ENCODE peak calls at places on chromosome 22, in eight cellular contexts. One of them, this sample, is unnamed.

GRCh38 chr22:17132112-17132511 is 11.0 kb upstream of the TMEM121B start:
- DNase-seq in neural progenitor cell: no peak
- DNase-seq in AG04450: no peak
- DNase-seq in right lobe of liver: no peak
- DNase-seq in brain microvascular endothelial cell: no peak
- DNase-seq in pancreas: no peak
- DNase-seq in psoas muscle: no peak
- DNase-seq in esophagus muscularis mucosa: no peak
- DNase-seq in this sample: no peak

GRCh38 chr22:40636380-40637180 is at the start of gene MRTFA:
- DNase-seq in neural progenitor cell: peak; percentile 100
- DNase-seq in right lobe of liver: peak; percentile 100
- DNase-seq in AG04450: peak; percentile 99
- DNase-seq in pancreas: peak; percentile 100
- DNase-seq in esophagus muscularis mucosa: peak; percentile 100
- DNase-seq in brain microvascular endothelial cell: peak; percentile 100
- DNase-seq in psoas muscle: peak; percentile 100
- DNase-seq in this sample: peak; percentile 100

GRCh38 chr22:31248138-31248745 is 36.1 kb downstream of the LIMK2 start:
- DNase-seq in neural progenitor cell: peak; percentile 92
- DNase-seq in esophagus muscularis mucosa: peak; percentile 93
- DNase-seq in psoas muscle: peak; percentile 77
- DNase-seq in brain microvascular endothelial cell: peak; percentile 94
- DNase-seq in pancreas: peak; percentile 69
- DNase-seq in AG04450: peak; percentile 80
- DNase-seq in right lobe of liver: no peak
- DNase-seq in this sample: peak; percentile 87

GRCh38 chr22:17734197-17734596 is 40.1 kb downstream of the BID start:
- DNase-seq in AG04450: no peak
- DNase-seq in esophagus muscularis mucosa: no peak
- DNase-seq in psoas muscle: no peak
- DNase-seq in neural progenitor cell: no peak
- DNase-seq in pancreas: no peak
- DNase-seq in brain microvascular endothelial cell: peak; percentile 64
- DNase-seq in right lobe of liver: no peak
- DNase-seq in this sample: peak; percentile 5

GRCh38 chr22:43269325-43270040 is 73.7 kb downstream of the SCUBE1 start:
- DNase-seq in pancreas: no peak
- DNase-seq in brain microvascular endothelial cell: no peak
- DNase-seq in right lobe of liver: no peak
- DNase-seq in psoas muscle: no peak
- DNase-seq in esophagus muscularis mucosa: no peak
- DNase-seq in neural progenitor cell: peak; percentile 48
- DNase-seq in AG04450: no peak
- DNase-seq in this sample: no peak

GRCh38 chr22:38756631-38757463 is 1.0 kb upstream of the SUN2 start:
- DNase-seq in right lobe of liver: no peak
- DNase-seq in neural progenitor cell: no peak
- DNase-seq in AG04450: no peak
- DNase-seq in pancreas: no peak
- DNase-seq in esophagus muscularis mucosa: no peak
- DNase-seq in brain microvascular endothelial cell: no peak
- DNase-seq in psoas muscle: no peak
- DNase-seq in this sample: no peak

GRCh38 chr22:42176271-42176670 is 45.7 kb upstream of the CYP2D6 start:
- DNase-seq in right lobe of liver: no peak
- DNase-seq in brain microvascular endothelial cell: no peak
- DNase-seq in psoas muscle: no peak
- DNase-seq in esophagus muscularis mucosa: no peak
- DNase-seq in neural progenitor cell: no peak
- DNase-seq in AG04450: no peak
- DNase-seq in pancreas: no peak
- DNase-seq in this sample: no peak

GRCh38 chr22:39254789-39255298 is 10.1 kb upstream of the PDGFB start:
- DNase-seq in psoas muscle: peak; percentile 59
- DNase-seq in AG04450: no peak
- DNase-seq in brain microvascular endothelial cell: peak; percentile 48
- DNase-seq in neural progenitor cell: no peak
- DNase-seq in right lobe of liver: no peak
- DNase-seq in pancreas: no peak
- DNase-seq in esophagus muscularis mucosa: no peak
- DNase-seq in this sample: no peak

GRCh38 chr22:38346506-38346905 is 29.3 kb upstream of the CSNK1E start:
- DNase-seq in psoas muscle: no peak
- DNase-seq in neural progenitor cell: no peak
- DNase-seq in AG04450: no peak
- DNase-seq in right lobe of liver: no peak
- DNase-seq in esophagus muscularis mucosa: peak; percentile 88
- DNase-seq in brain microvascular endothelial cell: no peak
- DNase-seq in pancreas: peak; percentile 6
- DNase-seq in this sample: no peak

GRCh38 chr22:49230194-49230577 is 597.5 kb downstream of the BRD1 start:
- DNase-seq in esophagus muscularis mucosa: no peak
- DNase-seq in brain microvascular endothelial cell: no peak
- DNase-seq in psoas muscle: no peak
- DNase-seq in pancreas: no peak
- DNase-seq in right lobe of liver: no peak
- DNase-seq in neural progenitor cell: peak; percentile 76
- DNase-seq in AG04450: no peak
- DNase-seq in this sample: no peak

GRCh38 chr22:19807161-19807913 is 46.8 kb downstream of the TBX1 start:
- DNase-seq in psoas muscle: no peak
- DNase-seq in neural progenitor cell: no peak
- DNase-seq in AG04450: no peak
- DNase-seq in pancreas: no peak
- DNase-seq in esophagus muscularis mucosa: no peak
- DNase-seq in right lobe of liver: no peak
- DNase-seq in brain microvascular endothelial cell: no peak
- DNase-seq in this sample: no peak

GRCh38 chr22:17606472-17606871 is 22.1 kb downstream of the ATP6V1E1 start:
- DNase-seq in psoas muscle: no peak
- DNase-seq in right lobe of liver: no peak
- DNase-seq in esophagus muscularis mucosa: no peak
- DNase-seq in neural progenitor cell: no peak
- DNase-seq in brain microvascular endothelial cell: no peak
- DNase-seq in pancreas: no peak
- DNase-seq in AG04450: peak; percentile 16
- DNase-seq in this sample: no peak

GRCh38 chr22:23833017-23833795 is 5.6 kb downstream of the DERL3 start:
- DNase-seq in brain microvascular endothelial cell: no peak
- DNase-seq in neural progenitor cell: no peak
- DNase-seq in right lobe of liver: peak; percentile 10
- DNase-seq in pancreas: no peak
- DNase-seq in psoas muscle: no peak
- DNase-seq in esophagus muscularis mucosa: no peak
- DNase-seq in AG04450: no peak
- DNase-seq in this sample: peak; percentile 61

GRCh38 chr22:23970201-23970641 is 3.5 kb downstream of the DDTL start:
- DNase-seq in right lobe of liver: no peak
- DNase-seq in pancreas: no peak
- DNase-seq in psoas muscle: no peak
- DNase-seq in esophagus muscularis mucosa: peak; percentile 62
- DNase-seq in AG04450: no peak
- DNase-seq in brain microvascular endothelial cell: no peak
- DNase-seq in neural progenitor cell: no peak
- DNase-seq in this sample: no peak

GRCh38 chr22:32396255-32396654 is 15.8 kb downstream of the RTCB start:
- DNase-seq in neural progenitor cell: no peak
- DNase-seq in pancreas: no peak
- DNase-seq in esophagus muscularis mucosa: no peak
- DNase-seq in AG04450: no peak
- DNase-seq in psoas muscle: no peak
- DNase-seq in right lobe of liver: no peak
- DNase-seq in brain microvascular endothelial cell: no peak
- DNase-seq in this sample: no peak

GRCh38 chr22:19336133-19337075 is 44.9 kb upstream of the CLTCL1 start:
- DNase-seq in neural progenitor cell: no peak
- DNase-seq in right lobe of liver: no peak
- DNase-seq in brain microvascular endothelial cell: no peak
- DNase-seq in psoas muscle: no peak
- DNase-seq in pancreas: no peak
- DNase-seq in AG04450: no peak
- DNase-seq in esophagus muscularis mucosa: no peak
- DNase-seq in this sample: no peak

GRCh38 chr22:30212363-30212995 is 34.1 kb downstream of the LIF start:
- DNase-seq in neural progenitor cell: no peak
- DNase-seq in esophagus muscularis mucosa: no peak
- DNase-seq in pancreas: peak; percentile 82
- DNase-seq in right lobe of liver: peak; percentile 89
- DNase-seq in AG04450: peak; percentile 70
- DNase-seq in psoas muscle: peak; percentile 69
- DNase-seq in brain microvascular endothelial cell: peak; percentile 94
- DNase-seq in this sample: peak; percentile 87

GRCh38 chr22:30210235-30210831 is 36.2 kb downstream of the LIF start:
- DNase-seq in neural progenitor cell: peak; percentile 29
- DNase-seq in pancreas: peak; percentile 55
- DNase-seq in psoas muscle: no peak
- DNase-seq in brain microvascular endothelial cell: peak; percentile 81
- DNase-seq in esophagus muscularis mucosa: no peak
- DNase-seq in right lobe of liver: no peak
- DNase-seq in AG04450: no peak
- DNase-seq in this sample: peak; percentile 93

GRCh38 chr22:30211124-30211820 is 35.3 kb downstream of the LIF start:
- DNase-seq in right lobe of liver: no peak
- DNase-seq in AG04450: no peak
- DNase-seq in neural progenitor cell: no peak
- DNase-seq in brain microvascular endothelial cell: no peak
- DNase-seq in esophagus muscularis mucosa: no peak
- DNase-seq in psoas muscle: no peak
- DNase-seq in pancreas: no peak
- DNase-seq in this sample: no peak

GRCh38 chr22:30214703-30215405 is 31.7 kb downstream of the LIF start:
- DNase-seq in pancreas: no peak
- DNase-seq in brain microvascular endothelial cell: no peak
- DNase-seq in right lobe of liver: no peak
- DNase-seq in neural progenitor cell: no peak
- DNase-seq in AG04450: no peak
- DNase-seq in esophagus muscularis mucosa: no peak
- DNase-seq in psoas muscle: no peak
- DNase-seq in this sample: no peak

DNA sequence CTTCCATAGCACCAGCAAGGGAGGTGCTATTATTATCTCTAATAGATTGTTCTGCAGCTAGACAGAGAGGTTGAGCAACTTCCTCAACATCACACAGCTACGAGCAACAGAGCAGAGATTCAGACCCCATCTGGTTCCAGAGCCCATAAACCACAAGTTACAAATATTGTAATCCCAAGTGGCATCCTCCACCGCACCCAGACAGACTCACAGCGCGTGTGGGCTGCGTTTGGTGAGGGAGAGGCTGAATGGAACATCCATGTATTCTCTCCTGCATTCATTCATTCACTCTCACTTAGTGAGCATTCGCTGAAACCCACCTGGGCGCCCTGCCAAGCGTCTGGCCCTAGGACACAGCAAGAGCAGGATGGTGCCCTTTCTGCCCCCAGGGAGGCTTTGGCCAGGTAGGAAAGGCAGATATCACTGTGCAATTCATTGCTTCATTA is 33.5 kb downstream of the LIF start:
- DNase-seq in psoas muscle: no peak
- DNase-seq in neural progenitor cell: no peak
- DNase-seq in pancreas: no peak
- DNase-seq in right lobe of liver: peak; percentile 52
- DNase-seq in AG04450: no peak
- DNase-seq in brain microvascular endothelial cell: peak; percentile 83
- DNase-seq in esophagus muscularis mucosa: no peak
- DNase-seq in this sample: no peak
- H3K27ac ChIP-seq in psoas muscle: no peak overlapping the region
- H3K27ac ChIP-seq in neural progenitor cell: no peak overlapping the region
- H3K27ac ChIP-seq in pancreas: peak overlapping the region; percentile 77
- H3K27ac ChIP-seq in right lobe of liver: no peak overlapping the region
- H3K27ac ChIP-seq in AG04450: peak overlapping the region; percentile 84
- H3K27ac ChIP-seq in brain microvascular endothelial cell: peak overlapping the region; percentile 100
- H3K27ac ChIP-seq in esophagus muscularis mucosa: no peak overlapping the region
- H3K27ac ChIP-seq in this sample: peak overlapping the region; percentile 76

DNA sequence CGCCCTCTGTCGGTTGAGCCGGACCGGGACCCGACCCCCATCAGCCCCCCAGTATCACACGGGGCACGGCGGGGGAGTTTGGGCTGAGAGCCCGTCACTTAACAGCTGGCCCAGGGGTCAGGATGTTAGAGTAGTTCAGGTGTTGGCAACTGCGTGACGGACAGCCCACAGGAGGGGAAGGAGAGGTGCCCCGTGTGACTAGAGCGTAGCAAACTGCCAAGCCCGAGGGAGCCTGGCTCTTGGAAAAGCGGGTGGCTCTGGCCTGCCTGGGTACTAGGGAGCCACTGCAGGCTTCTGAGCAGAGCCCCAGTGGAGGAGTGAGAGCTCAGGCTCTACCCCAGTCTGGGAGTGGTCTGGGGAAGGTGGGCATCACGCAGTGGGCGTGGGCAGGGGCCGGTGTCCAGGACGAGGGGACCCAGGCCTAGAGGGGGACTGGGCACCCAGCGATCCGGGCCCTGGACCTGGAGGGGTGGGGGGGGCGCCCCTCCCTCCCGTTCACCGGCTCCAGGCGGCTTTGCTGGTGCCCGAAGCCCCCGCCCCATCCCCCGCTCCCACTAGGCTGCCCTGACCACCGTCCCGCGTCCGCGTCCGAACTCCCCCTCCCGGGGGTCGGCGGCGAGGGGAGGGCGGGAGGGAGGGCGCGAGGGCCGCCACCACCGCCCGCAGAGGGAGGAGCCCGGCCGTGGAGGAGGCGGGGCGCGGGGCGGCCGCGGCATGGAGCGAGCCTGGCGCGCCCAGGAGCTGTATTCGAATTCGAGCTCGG is 24.4 kb downstream of the SHANK3 start:
- DNase-seq in right lobe of liver: peak; percentile 36
- DNase-seq in brain microvascular endothelial cell: no peak
- DNase-seq in pancreas: no peak
- DNase-seq in neural progenitor cell: peak; percentile 81
- DNase-seq in AG04450: no peak
- DNase-seq in psoas muscle: peak; percentile 23
- DNase-seq in esophagus muscularis mucosa: no peak
- DNase-seq in this sample: peak; percentile 46
- TF ChIP-seq CTCF in right lobe of liver: peak; percentile 23
- TF ChIP-seq CTCF in brain microvascular endothelial cell: peak; percentile 77
- TF ChIP-seq CTCF in pancreas: peak; percentile 10
- TF ChIP-seq CTCF in neural progenitor cell: peak; percentile 79
- TF ChIP-seq CTCF in AG04450: peak; percentile 68
- TF ChIP-seq CTCF in psoas muscle: peak; percentile 34
- TF ChIP-seq CTCF in esophagus muscularis mucosa: peak; percentile 52
- TF ChIP-seq CTCF in this sample: peak; percentile 63

DNA sequence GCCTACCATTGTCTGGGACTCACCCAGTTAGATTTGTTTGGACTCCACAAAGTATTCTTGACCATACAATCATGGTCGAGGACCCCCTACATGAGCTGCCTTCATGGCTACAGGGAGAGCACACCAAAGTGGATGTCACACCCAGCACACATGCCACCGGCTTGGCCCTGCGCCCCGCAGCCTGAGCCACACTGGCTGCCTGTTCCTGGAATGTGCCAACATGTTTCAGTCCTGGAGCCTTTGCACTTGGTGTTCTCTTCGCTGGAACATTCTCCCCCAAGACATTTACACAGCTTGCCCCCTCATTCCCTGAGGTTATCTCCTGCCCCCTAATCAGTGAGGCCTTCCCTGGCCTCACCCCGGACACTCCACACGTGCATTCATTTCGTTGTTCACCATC is 45.9 kb downstream of the PPARA start:
- DNase-seq in right lobe of liver: peak; percentile 80
- DNase-seq in pancreas: no peak
- DNase-seq in brain microvascular endothelial cell: no peak
- DNase-seq in neural progenitor cell: no peak
- DNase-seq in psoas muscle: peak; percentile 54
- DNase-seq in esophagus muscularis mucosa: no peak
- DNase-seq in AG04450: no peak
- DNase-seq in this sample: no peak
- H3K27ac ChIP-seq in right lobe of liver: peak overlapping the region; percentile 89
- H3K27ac ChIP-seq in pancreas: no peak overlapping the region
- H3K27ac ChIP-seq in brain microvascular endothelial cell: no peak overlapping the region
- H3K27ac ChIP-seq in neural progenitor cell: no peak overlapping the region
- H3K27ac ChIP-seq in psoas muscle: peak overlapping the region; percentile 37
- H3K27ac ChIP-seq in esophagus muscularis mucosa: no peak overlapping the region
- H3K27ac ChIP-seq in AG04450: no peak overlapping the region
- H3K27ac ChIP-seq in this sample: no peak overlapping the region

GRCh38 chr22:20981787-20982562 is at the start of gene LZTR1:
- DNase-seq in brain microvascular endothelial cell: peak; percentile 57
- DNase-seq in AG04450: peak; percentile 53
- DNase-seq in psoas muscle: peak; percentile 86
- DNase-seq in esophagus muscularis mucosa: peak; percentile 93
- DNase-seq in neural progenitor cell: peak; percentile 91
- DNase-seq in pancreas: peak; percentile 78
- DNase-seq in right lobe of liver: peak; percentile 91
- DNase-seq in this sample: no peak
- TF ChIP-seq CTCF in brain microvascular endothelial cell: peak; percentile 77
- TF ChIP-seq CTCF in AG04450: peak; percentile 71
- TF ChIP-seq CTCF in psoas muscle: peak; percentile 57
- TF ChIP-seq CTCF in esophagus muscularis mucosa: peak; percentile 67
- TF ChIP-seq CTCF in neural progenitor cell: peak; percentile 49
- TF ChIP-seq CTCF in pancreas: no peak
- TF ChIP-seq CTCF in right lobe of liver: peak; percentile 49
- TF ChIP-seq CTCF in this sample: peak; percentile 63

This sample was measured in RWPE2.